ENCODE peak calls at places on chromosome 16, in four cellular contexts. R is B cell, S is mucosa of descending colon, A is neural progenitor cell. F is an unnamed sample.

GRCh38 chr16:50999181-50999580 is 151.9 kb downstream of the SALL1 start:
- DNase-seq in R (no peak), S (no peak), A (peak), F (no peak)

GRCh38 chr16:47965439-47965838 is 190.4 kb downstream of the ABCC12 start:
- DNase-seq in A (peak), R (no peak), S (no peak), F (no peak)

GRCh38 chr16:53949716-53950410 is 245.9 kb downstream of the FTO start:
- DNase-seq in R (peak), S (no peak), A (no peak), F (no peak)

GRCh38 chr16:65079549-65079948 is 42.3 kb downstream of the CDH11 start:
- DNase-seq in R (no peak), A (no peak), S (no peak), F (no peak)

GRCh38 chr16:89176147-89176690 is 4.7 kb downstream of the CDH15 start:
- DNase-seq in S (no peak), A (no peak), R (no peak), F (no peak)

GRCh38 chr16:47262938-47263337 is 119.2 kb upstream of the NETO2 start:
- DNase-seq in A (no peak), R (no peak), S (no peak), F (no peak)

GRCh38 chr16:31202402-31203385 is at the start of gene PYCARD:
- DNase-seq in R (no peak), S (peak), A (peak), F (peak)

GRCh38 chr16:66290431-66290830 is 76.1 kb upstream of the CDH5 start:
- DNase-seq in A (no peak), R (no peak), S (no peak), F (peak)

GRCh38 chr16:25419681-25420080 is 162.0 kb upstream of the ZKSCAN2 start:
- DNase-seq in R (no peak), A (no peak), S (no peak), F (no peak)

GRCh38 chr16:19644877-19645276 is 73.2 kb downstream of the KNOP1 start:
- DNase-seq in R (no peak), A (no peak), S (peak), F (no peak)

GRCh38 chr16:441447-441846 is 16.0 kb downstream of the RAB11FIP3 start:
- DNase-seq in A (no peak), R (no peak), S (no peak), F (no peak)

DNA sequence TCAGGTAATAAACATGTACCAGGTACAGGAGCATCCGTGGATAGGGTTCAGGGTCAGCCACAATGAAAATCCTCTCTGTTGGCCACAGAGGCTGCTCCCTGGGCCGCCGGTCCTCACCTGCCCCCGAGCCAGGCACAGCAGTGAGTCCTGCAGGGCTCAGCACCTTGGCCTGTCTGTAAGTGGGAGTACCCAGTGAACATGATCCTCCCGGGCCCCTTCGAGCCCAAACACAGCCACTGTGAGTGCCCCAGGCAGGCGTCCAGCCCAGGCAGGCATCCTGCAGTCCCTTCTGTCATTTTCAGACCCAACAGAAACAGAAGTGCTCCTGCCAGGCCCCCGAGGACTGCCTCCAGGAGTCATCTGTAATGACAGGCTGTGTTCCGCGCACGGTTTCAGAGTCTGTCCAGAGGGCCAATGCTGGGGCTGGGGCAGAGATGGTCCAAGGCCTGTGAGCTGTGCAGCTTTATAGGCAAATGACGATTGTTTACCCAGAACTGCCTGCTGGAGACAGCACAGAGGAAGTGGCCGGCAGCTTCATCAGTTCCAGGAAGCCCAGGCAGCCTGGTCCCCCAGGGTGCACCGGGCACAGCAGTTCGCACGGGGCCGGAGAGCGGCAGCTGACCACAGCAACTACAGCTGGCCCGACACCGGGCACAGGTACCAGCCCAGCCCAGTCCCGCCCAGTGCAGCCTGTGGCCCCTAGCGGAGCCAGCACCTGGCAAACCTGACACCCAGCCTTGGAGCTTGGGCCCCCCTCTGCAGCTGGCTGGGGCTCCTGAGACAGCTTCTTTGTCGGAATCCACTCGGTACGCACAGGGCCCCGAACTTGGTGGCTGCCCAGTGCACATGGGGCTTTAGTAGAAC is 13.2 kb downstream of the SLC7A5 start:
- DNase-seq in R (no peak), S (peak), A (no peak), F (peak)
- TF ChIP-seq CTCF in R (no peak), S (no peak), A (no peak), F (no peak)

GRCh38 chr16:70395345-70395901 is 43.5 kb downstream of the ST3GAL2 start:
- DNase-seq in A (peak), R (peak), S (peak), F (peak)
- TF ChIP-seq CTCF in A (peak), R (peak), S (peak), F (peak)

DNA sequence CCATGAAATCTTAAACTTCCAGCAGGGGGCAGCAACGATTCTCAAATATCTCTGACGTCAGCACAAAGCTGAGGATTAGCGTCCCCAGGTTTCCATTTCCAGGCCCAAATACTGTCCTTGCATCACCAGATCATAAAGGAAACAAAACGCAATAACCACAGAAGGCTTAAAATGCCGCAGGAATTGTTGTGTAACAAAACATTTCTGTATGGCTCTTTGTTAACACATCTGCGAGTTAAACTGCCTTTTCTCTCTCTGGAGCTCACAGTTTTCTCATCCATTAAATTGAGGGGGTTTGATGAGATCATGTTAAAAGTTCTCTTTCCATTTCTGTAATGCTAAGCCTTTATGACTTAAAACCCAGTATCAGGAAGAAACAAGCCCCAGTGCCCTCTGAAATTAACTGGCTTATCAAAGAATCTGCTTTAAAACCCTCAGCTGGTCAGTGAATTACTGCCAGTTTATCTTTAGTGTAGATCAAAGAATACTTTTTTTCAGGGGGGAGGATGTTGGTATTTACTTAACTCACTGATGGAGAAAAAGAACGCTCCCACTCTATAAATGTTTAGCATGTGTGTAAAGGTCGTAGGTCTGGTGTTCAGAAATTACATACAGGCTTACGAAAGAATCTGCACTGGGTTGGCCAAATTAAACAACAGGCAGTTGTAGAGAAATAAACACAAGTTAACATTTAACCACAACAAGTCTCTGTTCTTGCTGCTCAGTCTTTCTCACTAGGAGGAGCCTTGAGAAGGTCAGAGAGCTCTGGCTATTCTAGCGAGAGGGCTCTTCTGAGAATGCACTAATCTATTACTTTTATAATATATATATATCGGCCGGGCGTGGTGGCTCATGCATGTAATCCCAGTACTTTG is 10.6 kb upstream of the TERF2 start:
- DNase-seq in S (peak), R (peak), A (peak), F (peak)
- TF ChIP-seq CTCF in S (no peak), R (peak), A (peak), F (peak)

DNA sequence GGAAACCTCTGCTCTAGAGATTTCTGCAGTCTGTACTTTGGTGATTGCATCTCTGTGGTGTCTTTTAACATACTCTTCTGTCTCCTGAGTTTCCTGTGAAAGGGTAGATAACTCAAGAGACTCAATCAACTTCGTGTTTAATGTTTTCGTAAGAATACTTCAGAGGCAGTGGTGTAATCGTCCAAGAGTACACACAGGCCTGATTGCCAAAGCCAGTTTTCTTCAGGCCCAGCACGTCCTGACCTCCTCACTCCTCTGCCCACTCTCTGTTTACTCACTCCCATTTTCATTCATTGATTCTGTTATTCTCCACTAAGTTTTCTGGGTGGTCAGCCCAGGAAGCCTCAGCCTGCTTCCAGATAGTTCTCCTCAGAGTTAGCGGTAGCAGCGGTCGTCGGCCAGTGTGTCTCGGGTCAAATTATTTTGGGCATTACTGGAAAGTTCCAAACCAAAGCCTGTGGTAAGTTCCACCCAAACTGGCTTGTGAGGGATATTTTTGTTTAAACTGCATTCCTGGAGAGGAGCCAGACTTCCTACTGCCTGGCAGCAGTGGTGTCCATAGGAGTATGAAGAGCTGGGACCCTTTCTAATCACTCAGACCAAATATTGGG is 293.2 kb downstream of the WWOX start:
- DNase-seq in A (no peak), R (no peak), S (no peak), F (no peak)
- TF ChIP-seq CTCF in A (no peak), R (no peak), S (no peak), F (no peak)

GRCh38 chr16:73323880-73324279 is 276.0 kb upstream of the ZFHX3 start:
- DNase-seq in R (no peak), A (no peak), S (peak), F (no peak)

GRCh38 chr16:73326770-73327470 is 279.0 kb upstream of the ZFHX3 start:
- DNase-seq in S (no peak), R (no peak), A (no peak), F (no peak)

GRCh38 chr16:73326221-73326620 is 278.3 kb upstream of the ZFHX3 start:
- DNase-seq in R (no peak), A (no peak), S (no peak), F (no peak)

DNA sequence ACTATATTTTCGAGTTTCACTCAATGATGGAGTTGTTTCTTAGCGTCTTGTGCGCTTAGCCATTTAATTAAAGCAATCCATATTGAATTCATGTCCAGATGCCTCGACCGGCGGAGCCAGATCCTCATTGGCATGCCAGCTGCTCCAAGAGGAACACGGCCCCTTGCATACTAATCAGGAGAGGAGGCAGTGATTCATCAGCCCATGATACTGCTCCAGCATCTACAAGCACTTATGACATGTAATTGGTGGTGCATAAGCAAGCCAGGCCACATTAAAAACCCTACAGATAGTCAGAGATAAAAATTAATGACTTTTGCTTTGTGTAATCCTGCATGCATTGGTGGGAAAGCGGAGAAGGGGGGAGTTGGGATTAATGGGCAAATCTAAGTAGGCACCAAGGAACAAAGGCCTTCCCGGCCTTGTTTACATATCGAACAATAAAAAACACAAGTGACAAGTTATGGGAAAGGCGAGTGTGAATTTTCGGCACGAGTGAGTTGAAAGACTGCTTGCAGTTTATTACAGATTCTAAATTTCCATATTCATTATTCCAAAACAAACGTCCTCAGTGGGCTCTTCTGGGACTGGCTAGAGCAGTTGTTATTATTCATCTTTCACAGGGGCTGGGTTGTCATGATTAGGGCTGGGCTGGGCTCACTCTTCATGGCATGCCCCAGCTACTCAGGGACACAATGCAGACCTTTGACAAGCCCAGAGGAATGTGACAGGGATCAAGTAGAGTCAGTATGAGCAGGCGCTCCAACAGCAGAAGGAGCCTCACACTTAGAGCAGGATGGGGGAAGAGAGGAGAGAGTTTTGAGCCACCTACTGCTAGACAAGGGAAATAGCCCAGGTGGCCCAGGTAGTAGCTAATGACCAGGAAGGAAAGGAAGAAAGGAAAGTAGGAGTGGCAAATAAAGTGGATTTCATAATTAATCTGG is 281.7 kb upstream of the ZFHX3 start:
- DNase-seq in R (no peak), A (peak), S (peak), F (no peak)
- TF ChIP-seq CTCF in R (no peak), A (peak), S (no peak), F (no peak)

DNA sequence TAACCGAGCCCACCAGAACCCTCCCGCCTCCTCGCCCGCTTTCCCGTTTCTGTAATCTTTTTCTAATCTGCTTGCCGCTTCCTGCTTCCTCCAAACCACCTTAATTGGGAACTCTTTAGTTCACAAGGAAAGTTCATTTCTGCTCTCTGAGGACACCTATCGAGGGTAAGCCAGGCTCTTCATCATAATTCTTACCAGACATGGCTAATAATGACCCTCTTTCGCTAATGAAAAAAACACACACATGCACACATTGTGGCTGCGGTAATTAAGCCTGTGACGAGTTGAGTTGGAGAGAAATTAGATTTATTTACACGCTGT is 100.7 kb downstream of the ZNF423 start:
- DNase-seq in A (peak), S (peak), R (no peak), F (no peak)
- TF ChIP-seq CTCF in A (peak), S (peak), R (no peak), F (no peak)